ENCODE peak calls at places on chromosome 1, in ten cellular contexts. M is cardiac muscle cell; Q is SJSA1; A is heart right ventricle; W is CD8-positive, alpha-beta memory T cell; P is HAP-1; R is esophagus muscularis mucosa; I is CD4-positive, CD25-positive, alpha-beta regulatory T cell; L is GM23248; T is spleen. H is an unnamed sample. For H3K4me1, H3K36me3 and H3K27me3, the result is how much of the 10 kb centered on the place peaks cover.

GRCh38 chr1:214296860-214297699 is 16.1 kb downstream of the SMYD2 start:
- DNase-seq in A (no peak), T (no peak), Q (peak), M (peak), R (no peak), I (no peak), L (peak), W (no peak), P (no peak), H (no peak)

GRCh38 chr1:26177182-26177684 is at the start of gene CNKSR1:
- DNase-seq in R (no peak), P (no peak), L (no peak), I (no peak), Q (no peak), T (no peak), W (no peak), M (peak), A (no peak), H (no peak)

GRCh38 chr1:241356187-241356518 is 852 bp downstream of the RGS7 start:
- DNase-seq in Q (no peak), T (peak), R (no peak), W (no peak), L (no peak), M (no peak), A (no peak), P (no peak), I (no peak), H (no peak)

GRCh38 chr1:178393370-178393769 is 103.4 kb downstream of the CLEC20A start:
- DNase-seq in M (no peak), W (no peak), I (no peak), R (no peak), A (no peak), T (no peak), P (no peak), Q (no peak), L (no peak), H (no peak)

GRCh38 chr1:19670787-19671186 is 6.1 kb downstream of the HTR6 start:
- DNase-seq in A (no peak), T (no peak), Q (no peak), P (no peak), L (no peak), I (no peak), R (no peak), M (no peak), W (no peak), H (no peak)

GRCh38 chr1:186461014-186461413 is at the start of gene PDC:
- DNase-seq in L (no peak), R (no peak), Q (no peak), A (no peak), I (no peak), P (no peak), W (no peak), T (no peak), M (no peak), H (no peak)

GRCh38 chr1:113928950-113929749 is at the start of gene HIPK1:
- DNase-seq in P (peak), L (peak), M (peak), I (peak), A (peak), R (peak), Q (peak), W (peak), T (peak), H (peak)

GRCh38 chr1:173122958-173123852 is 72.5 kb upstream of the TNFSF18 start:
- DNase-seq in R (peak), M (peak), T (no peak), P (no peak), W (no peak), L (peak), A (peak), Q (peak), I (no peak), H (no peak)

GRCh38 chr1:153490272-153491051 is 30.0 kb upstream of the S100A7 start:
- DNase-seq in L (peak), Q (no peak), M (peak), A (peak), T (no peak), W (no peak), R (peak), I (no peak), P (no peak), H (no peak)

GRCh38 chr1:116127848-116128540 is 16.8 kb downstream of the MAB21L3 start:
- DNase-seq in P (no peak), T (no peak), I (no peak), L (no peak), Q (no peak), M (no peak), R (peak), W (no peak), A (no peak), H (no peak)

GRCh38 chr1:67575861-67576260 is 109.1 kb upstream of the GADD45A start:
- DNase-seq in Q (peak), W (no peak), T (no peak), A (no peak), L (peak), R (no peak), I (no peak), P (no peak), M (no peak), H (no peak)

GRCh38 chr1:101476541-101476940 is 239.7 kb downstream of the S1PR1 start:
- DNase-seq in A (no peak), W (no peak), P (no peak), R (no peak), T (no peak), L (no peak), Q (no peak), M (no peak), I (no peak), H (no peak)

GRCh38 chr1:183069562-183070216 is 46.5 kb downstream of the LAMC1 start:
- DNase-seq in T (no peak), A (no peak), R (no peak), W (no peak), Q (no peak), P (no peak), M (no peak), I (no peak), L (peak), H (no peak)

GRCh38 chr1:89609781-89610456 is 23.0 kb upstream of the LRRC8C start:
- DNase-seq in M (no peak), T (peak), W (peak), I (no peak), P (no peak), Q (no peak), L (no peak), A (peak), R (no peak), H (peak)

GRCh38 chr1:42164551-42165420 is at the start of gene GUCA2A:
- DNase-seq in I (no peak), M (no peak), T (no peak), L (no peak), A (no peak), Q (no peak), W (no peak), R (no peak), P (no peak), H (no peak)

GRCh38 chr1:112359961-112360767 is 35.9 kb upstream of the CTTNBP2NL start:
- DNase-seq in W (no peak), L (peak), T (no peak), Q (no peak), I (no peak), R (peak), P (peak), M (no peak), A (peak), H (no peak)

GRCh38 chr1:236716160-236716559 is 29.9 kb downstream of the ACTN2 start:
- DNase-seq in P (no peak), A (no peak), M (no peak), W (no peak), I (no peak), L (no peak), Q (no peak), T (no peak), R (no peak), H (no peak)

GRCh38 chr1:99850458-99850974 is 355 bp downstream of the AGL start:
- DNase-seq in A (no peak), I (no peak), T (no peak), R (no peak), Q (no peak), P (no peak), W (no peak), M (no peak), L (peak), H (no peak)

GRCh38 chr1:226663327-226663704 is 75.8 kb downstream of the ITPKB start:
- DNase-seq in T (no peak), I (no peak), M (no peak), W (no peak), P (no peak), Q (no peak), R (no peak), A (no peak), L (no peak), H (no peak)
- H3K4me1 ChIP-seq in T (under half), I (under half), M (half or more), W (half or more), P (under half), Q (half or more), R (under half), A (half or more), L (under half), H (under half)

GRCh38 chr1:151289080-151289935 is 7.2 kb downstream of the ZNF687 start:
- DNase-seq in T (no peak), W (no peak), I (no peak), A (no peak), R (no peak), P (no peak), M (no peak), L (no peak), Q (no peak), H (no peak)

GRCh38 chr1:151287341-151287699 is 5.2 kb downstream of the ZNF687 start:
- DNase-seq in L (no peak), W (no peak), Q (no peak), I (no peak), A (no peak), M (no peak), R (no peak), T (no peak), P (no peak), H (no peak)

GRCh38 chr1:151288502-151288901 is 6.4 kb downstream of the ZNF687 start:
- DNase-seq in W (no peak), R (no peak), Q (no peak), I (no peak), P (no peak), L (no peak), M (no peak), A (no peak), T (no peak), H (no peak)

GRCh38 chr1:151287767-151288500 is 5.8 kb downstream of the ZNF687 start:
- DNase-seq in P (no peak), Q (no peak), I (no peak), T (peak), R (no peak), A (no peak), W (no peak), L (no peak), M (no peak), H (no peak)

GRCh38 chr1:151286619-151287340 is 4.7 kb downstream of the ZNF687 start:
- DNase-seq in W (no peak), L (no peak), Q (no peak), R (no peak), T (no peak), M (no peak), P (no peak), I (no peak), A (no peak), H (no peak)
- H3K36me3 ChIP-seq in W (under half), L (under half), Q (half or more), R (half or more), T (half or more), M (under half), P (half or more), I (under half), A (half or more), H (half or more)

DNA sequence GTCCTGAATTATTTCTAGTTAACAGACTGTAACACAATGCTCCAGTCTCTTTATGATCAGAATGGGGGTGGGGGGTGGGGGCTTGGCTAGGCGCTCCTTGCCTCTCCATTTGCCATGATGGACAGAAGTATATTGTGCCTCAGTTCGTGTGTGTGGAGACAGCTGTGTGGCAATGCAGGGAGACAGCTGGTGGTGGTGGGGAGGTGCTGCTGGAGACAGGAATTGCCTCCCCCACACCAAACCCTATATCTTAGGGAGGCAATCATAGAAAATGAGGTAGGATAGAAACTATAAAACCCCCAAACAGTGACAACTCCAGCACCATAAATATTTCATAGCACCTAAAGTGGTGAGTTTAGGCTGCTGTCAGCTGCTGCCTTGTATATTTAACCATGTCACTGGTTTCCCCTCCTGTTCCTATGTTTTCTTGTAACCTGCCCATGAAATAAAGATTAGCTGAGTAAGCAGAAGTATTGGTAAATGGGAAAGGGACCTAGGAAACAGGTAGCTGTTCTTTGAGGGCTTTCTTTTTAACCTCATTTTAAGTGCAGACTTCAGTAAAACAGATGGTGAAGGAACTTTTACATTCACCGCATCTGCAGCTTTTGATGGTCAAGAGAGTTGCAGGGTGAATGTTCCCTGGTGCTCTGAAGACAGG is 3.4 kb downstream of the PLXNA2 start:
- DNase-seq in Q (no peak), W (no peak), A (no peak), M (no peak), I (no peak), L (no peak), P (no peak), R (no peak), T (no peak), H (no peak)
- H3K27me3 ChIP-seq in Q (under half), W (under half), A (under half), M (under half), I (under half), L (under half), P (under half), R (under half), T (under half), H (under half)

GRCh38 chr1:108047085-108047484 is 82.1 kb upstream of the VAV3 start:
- DNase-seq in L (no peak), P (no peak), A (no peak), I (no peak), M (no peak), R (no peak), T (no peak), W (no peak), Q (no peak), H (no peak)

GRCh38 chr1:108044318-108044717 is 79.3 kb upstream of the VAV3 start:
- DNase-seq in M (no peak), P (no peak), R (no peak), A (no peak), Q (no peak), W (no peak), T (no peak), L (no peak), I (no peak), H (no peak)

GRCh38 chr1:108043712-108044111 is 78.7 kb upstream of the VAV3 start:
- DNase-seq in W (no peak), A (no peak), Q (no peak), L (no peak), M (no peak), T (no peak), P (no peak), R (no peak), I (no peak), H (no peak)

GRCh38 chr1:108045370-108045950 is 80.5 kb upstream of the VAV3 start:
- DNase-seq in M (peak), A (no peak), W (no peak), T (no peak), P (no peak), I (no peak), L (no peak), R (no peak), Q (no peak), H (no peak)

GRCh38 chr1:108046021-108046420 is 81.0 kb upstream of the VAV3 start:
- DNase-seq in W (no peak), M (no peak), T (no peak), I (no peak), P (no peak), R (no peak), Q (no peak), L (no peak), A (no peak), H (no peak)
- H3K4me1 ChIP-seq in W (under half), M (under half), T (half or more), I (under half), P (under half), R (under half), Q (under half), L (under half), A (under half), H (under half)

GRCh38 chr1:23449306-23449705 is 24.8 kb upstream of the TCEA3 start:
- DNase-seq in W (no peak), M (no peak), L (no peak), A (no peak), P (no peak), R (no peak), I (no peak), T (no peak), Q (no peak), H (no peak)

GRCh38 chr1:23450894-23451293 is 26.3 kb upstream of the TCEA3 start:
- DNase-seq in I (no peak), P (no peak), Q (no peak), T (no peak), W (no peak), R (no peak), L (no peak), A (no peak), M (no peak), H (no peak)

GRCh38 chr1:23451452-23451851 is 26.9 kb upstream of the TCEA3 start:
- DNase-seq in P (no peak), I (no peak), T (no peak), R (no peak), W (no peak), Q (no peak), A (no peak), M (no peak), L (peak), H (no peak)

GRCh38 chr1:23448846-23449245 is 24.3 kb upstream of the TCEA3 start:
- DNase-seq in M (no peak), A (no peak), R (no peak), P (no peak), Q (no peak), W (no peak), T (no peak), I (no peak), L (no peak), H (no peak)

DNA sequence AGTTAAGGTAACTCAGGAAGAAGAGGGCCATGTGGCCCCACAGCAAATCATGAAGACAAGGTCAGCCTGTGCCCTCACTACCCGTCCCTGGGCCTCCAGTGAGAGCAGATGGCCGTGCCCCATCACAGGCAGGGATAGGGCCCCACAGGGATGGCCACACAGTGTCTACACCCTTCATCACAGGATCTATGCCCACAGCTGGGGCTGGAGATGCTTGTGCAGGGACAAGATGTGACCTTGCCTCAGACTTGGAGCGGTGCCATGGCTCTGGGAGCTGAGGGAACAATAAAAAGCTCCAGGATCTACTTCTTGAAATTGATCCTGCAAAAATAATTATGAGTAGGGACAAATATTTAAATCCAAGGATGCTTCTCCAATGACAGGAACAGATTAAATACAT is 25.4 kb upstream of the TCEA3 start:
- DNase-seq in I (no peak), A (peak), W (no peak), P (no peak), T (no peak), M (no peak), Q (no peak), R (no peak), L (no peak), H (no peak)
- H3K36me3 ChIP-seq in I (under half), A (half or more), W (under half), P (under half), T (under half), M (under half), Q (under half), R (under half), L (under half), H (under half)

GRCh38 chr1:197920345-197921117 is 3.4 kb downstream of the LHX9 start:
- DNase-seq in W (no peak), R (no peak), P (no peak), Q (no peak), T (no peak), A (no peak), M (no peak), I (no peak), L (no peak), H (no peak)
- H3K27me3 ChIP-seq in W (half or more), R (under half), P (under half), Q (under half), T (half or more), A (half or more), M (half or more), I (half or more), L (half or more), H (half or more)

DNA sequence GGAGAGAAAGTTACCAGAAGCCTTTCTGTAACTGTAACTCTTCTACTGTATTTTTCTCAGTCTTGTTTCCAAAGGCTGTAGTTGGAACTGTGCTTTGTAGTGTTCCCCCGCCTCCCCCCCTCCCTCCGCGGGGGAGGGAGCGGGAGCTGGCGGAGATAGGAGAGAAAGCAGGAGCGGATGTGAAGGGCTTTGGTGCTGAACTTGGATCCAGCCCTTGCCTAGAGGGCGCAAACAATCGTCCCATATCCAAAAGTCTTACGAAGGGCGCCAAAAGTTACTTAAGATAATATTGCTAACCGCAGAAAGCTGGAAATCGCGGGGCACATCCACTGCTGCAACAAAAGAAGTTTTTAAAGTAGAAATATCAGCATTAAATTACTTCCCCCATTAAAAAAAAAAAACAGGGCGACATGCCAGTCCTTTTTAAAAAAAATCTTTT is 2.4 kb upstream of the NFIA start:
- DNase-seq in L (peak), M (peak), T (peak), P (peak), R (peak), Q (peak), I (no peak), A (peak), W (peak), H (peak)
- H3K4me1 ChIP-seq in L (under half), M (under half), T (half or more), P (under half), R (under half), Q (under half), I (half or more), A (under half), W (under half), H (half or more)

GRCh38 chr1:17045623-17046022 is 8.2 kb downstream of the SDHB start:
- DNase-seq in R (no peak), W (no peak), M (peak), T (no peak), L (peak), P (peak), I (no peak), A (no peak), Q (no peak), H (no peak)

GRCh38 chr1:17045140-17045539 is 8.7 kb downstream of the SDHB start:
- DNase-seq in L (peak), T (no peak), A (no peak), W (no peak), M (no peak), I (no peak), P (no peak), R (no peak), Q (no peak), H (no peak)

GRCh38 chr1:17043676-17044075 is 10.2 kb downstream of the SDHB start:
- DNase-seq in A (no peak), R (no peak), Q (no peak), W (no peak), M (no peak), P (no peak), L (no peak), I (no peak), T (no peak), H (no peak)

GRCh38 chr1:17047924-17048323 is 5.9 kb downstream of the SDHB start:
- DNase-seq in I (no peak), Q (no peak), P (no peak), A (no peak), L (no peak), M (no peak), T (no peak), R (no peak), W (no peak), H (no peak)

DNA sequence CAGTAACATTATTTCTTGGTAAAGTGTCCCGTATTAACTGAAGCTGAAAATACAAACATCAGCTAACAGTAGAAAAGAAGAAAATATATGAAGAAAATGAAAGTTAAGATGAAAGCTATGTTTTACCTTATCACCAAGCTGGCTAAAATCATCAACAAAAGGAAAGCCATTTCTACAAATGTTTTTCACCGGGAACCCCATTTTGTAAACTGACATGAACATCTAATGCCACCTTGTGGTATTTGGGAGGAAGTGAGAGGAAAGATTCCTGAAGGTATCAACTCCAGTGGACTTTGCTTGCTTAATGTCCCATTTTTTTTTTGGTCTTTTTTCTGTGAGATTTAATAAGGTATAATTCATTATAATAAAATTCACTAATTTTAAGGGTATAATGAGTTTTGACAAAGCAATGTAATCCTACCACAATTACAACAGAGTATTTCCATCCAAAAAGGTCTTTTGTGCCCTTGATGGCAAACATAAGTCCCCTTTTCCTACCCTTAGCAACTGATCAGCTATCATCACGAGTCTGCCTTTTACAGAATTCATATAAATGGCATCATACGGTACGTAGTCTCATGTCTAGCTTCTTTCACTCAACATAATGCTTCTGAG is 7.7 kb downstream of the SDHB start:
- DNase-seq in Q (peak), P (no peak), I (no peak), L (peak), W (no peak), M (peak), R (no peak), A (no peak), T (no peak), H (no peak)
- H3K36me3 ChIP-seq in Q (half or more), P (under half), I (under half), L (under half), W (under half), M (under half), R (half or more), A (half or more), T (half or more), H (under half)